ENCODE peak calls at places on chromosome 1, in four cellular contexts. O, X, E and W are unnamed samples. For H3K27me3, the result is how much of the 10 kb centered on the place peaks cover.

GRCh38 chr1:54577612-54578011 is 29.6 kb downstream of the ACOT11 start:
- DNase-seq in O (no peak), X (peak), E (peak), W (no peak)

GRCh38 chr1:115830963-115831362 is 10.0 kb downstream of the NHLH2 start:
- DNase-seq in O (no peak), X (no peak), E (no peak), W (no peak)

GRCh38 chr1:34262023-34262422 is 85.3 kb downstream of the C1orf94 start:
- DNase-seq in O (no peak), X (no peak), E (no peak), W (no peak)

GRCh38 chr1:40921522-40921921 is 58.0 kb upstream of the CTPS1 start:
- DNase-seq in O (no peak), X (no peak), E (no peak), W (no peak)

GRCh38 chr1:79004916-79005315 is 1.6 kb downstream of the ADGRL4 start:
- DNase-seq in O (no peak), X (no peak), E (no peak), W (no peak)

GRCh38 chr1:16905112-16905855 is 9.5 kb downstream of the RNU1-2 start:
- DNase-seq in O (peak), X (peak), E (no peak), W (no peak)

GRCh38 chr1:25893072-25893604 is 13.1 kb downstream of the STMN1 start:
- DNase-seq in O (no peak), X (no peak), E (no peak), W (no peak)

GRCh38 chr1:209513226-209513625 is 70.3 kb upstream of the CAMK1G start:
- DNase-seq in O (peak), X (no peak), E (no peak), W (no peak)

GRCh38 chr1:5509664-5510452 is 482.4 kb downstream of the NPHP4 start:
- DNase-seq in O (peak), X (peak), E (peak), W (peak)

GRCh38 chr1:198649598-198650338 is 10.9 kb downstream of the PTPRC start:
- DNase-seq in O (no peak), X (no peak), E (no peak), W (no peak)

GRCh38 chr1:111140680-111140967 is 601 bp downstream of the CEPT1 start:
- DNase-seq in O (peak), X (no peak), E (no peak), W (no peak)

GRCh38 chr1:35615440-35615839 is 25.9 kb downstream of the PSMB2 start:
- DNase-seq in O (no peak), X (no peak), E (no peak), W (no peak)

GRCh38 chr1:118791094-118791691 is 196.9 kb downstream of the TBX15 start:
- DNase-seq in O (no peak), X (no peak), E (no peak), W (no peak)

GRCh38 chr1:221045842-221046831 is 166.9 kb downstream of the HLX start:
- DNase-seq in O (peak), X (no peak), E (no peak), W (no peak)

GRCh38 chr1:76830373-76830772 is 36.9 kb upstream of the ST6GALNAC5 start:
- DNase-seq in O (peak), X (no peak), E (no peak), W (no peak)

GRCh38 chr1:112637257-112638108 is 17.9 kb downstream of the CAPZA1 start:
- DNase-seq in O (no peak), X (no peak), E (no peak), W (no peak)

GRCh38 chr1:45008516-45008915 is 2.6 kb downstream of the HECTD3 start:
- DNase-seq in O (no peak), X (no peak), E (peak), W (no peak)

GRCh38 chr1:226797151-226797550 is 58.1 kb upstream of the ITPKB start:
- DNase-seq in O (no peak), X (no peak), E (no peak), W (no peak)

GRCh38 chr1:226788965-226789364 is 49.9 kb upstream of the ITPKB start:
- DNase-seq in O (no peak), X (no peak), E (no peak), W (no peak)

GRCh38 chr1:226790545-226791181 is 51.6 kb upstream of the ITPKB start:
- DNase-seq in O (no peak), X (no peak), E (no peak), W (no peak)

GRCh38 chr1:226792368-226792767 is 53.3 kb upstream of the ITPKB start:
- DNase-seq in O (no peak), X (no peak), E (no peak), W (no peak)

GRCh38 chr1:226793620-226794276 is 54.7 kb upstream of the ITPKB start:
- DNase-seq in O (no peak), X (no peak), E (no peak), W (no peak)
- H3K27ac ChIP-seq in O (no peak), X (no peak), E (no peak), W (no peak)

GRCh38 chr1:22567994-22568393 is 4.7 kb downstream of the EPHA8 start:
- DNase-seq in O (no peak), X (no peak), E (no peak), W (no peak)
- H3K27me3 ChIP-seq in O (half or more), X (under half), E (under half), W (under half)

DNA sequence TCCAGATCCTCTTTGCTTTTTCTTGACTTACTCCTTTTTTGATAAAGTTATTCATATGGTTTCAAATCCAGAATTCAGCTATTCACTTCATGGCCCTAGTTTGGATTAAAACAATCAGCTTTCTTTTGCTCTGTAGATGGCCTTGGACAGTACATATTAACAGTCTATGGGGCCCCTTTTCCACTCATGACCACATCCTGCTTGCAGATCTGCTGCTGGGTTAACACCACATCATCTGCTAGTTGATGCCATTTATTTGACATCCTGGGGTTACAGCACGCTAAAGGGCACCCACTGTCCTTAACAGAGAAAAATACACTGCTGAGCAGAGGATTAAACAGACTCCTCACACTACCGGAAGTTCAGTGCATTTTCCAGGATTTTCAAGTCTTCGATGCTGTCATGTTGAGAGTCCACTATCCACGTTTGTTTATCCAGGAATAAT is 941 bp upstream of the IFI16 start:
- DNase-seq in O (peak), X (no peak), E (no peak), W (peak)
- H3K27ac ChIP-seq in O (no peak), X (peak), E (peak), W (peak)

GRCh38 chr1:18716785-18717678 is 86.4 kb downstream of the PAX7 start:
- DNase-seq in O (no peak), X (no peak), E (no peak), W (no peak)

GRCh38 chr1:18711561-18712253 is 81.1 kb downstream of the PAX7 start:
- DNase-seq in O (no peak), X (no peak), E (no peak), W (no peak)

GRCh38 chr1:18716112-18716784 is 85.6 kb downstream of the PAX7 start:
- DNase-seq in O (no peak), X (no peak), E (no peak), W (no peak)

GRCh38 chr1:18712254-18712605 is 81.6 kb downstream of the PAX7 start:
- DNase-seq in O (no peak), X (no peak), E (no peak), W (no peak)

DNA sequence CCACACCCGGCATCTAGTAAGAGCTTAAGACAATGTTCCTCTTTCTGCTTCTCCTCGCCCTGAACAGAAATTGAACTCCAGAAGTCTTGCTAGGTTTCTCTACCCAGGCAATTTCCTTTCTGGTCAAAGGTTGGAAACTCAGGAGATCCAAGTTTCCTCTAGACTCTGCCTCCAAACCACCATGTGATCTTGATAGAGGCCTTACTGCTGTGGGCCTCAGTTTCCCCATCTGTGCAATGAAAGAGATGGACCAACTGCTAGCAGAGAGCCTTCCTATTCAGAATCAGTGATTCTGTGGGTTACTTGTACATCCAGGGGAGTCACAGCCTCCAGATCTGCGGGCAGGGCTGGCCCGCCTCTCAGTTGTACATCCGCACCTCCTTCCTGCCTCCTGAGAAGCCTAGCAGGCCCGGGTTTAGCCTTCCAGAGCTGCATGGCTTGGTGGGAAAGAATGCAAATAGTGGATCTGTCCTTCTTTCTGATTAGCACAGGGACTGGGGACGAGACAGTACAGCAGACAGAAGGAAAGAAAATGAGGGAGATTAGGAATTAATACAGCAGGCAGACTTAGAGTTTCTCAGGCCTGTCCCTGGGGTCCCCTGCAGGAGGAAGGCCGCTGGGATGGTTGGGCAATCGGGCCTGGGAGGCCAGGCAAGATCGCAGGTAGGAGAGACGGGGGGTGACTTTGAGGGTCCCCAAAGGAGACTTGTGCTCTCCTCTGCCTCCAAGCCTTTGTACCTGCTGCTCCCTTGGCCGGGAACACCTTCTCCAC is 83.9 kb downstream of the PAX7 start:
- DNase-seq in O (no peak), X (no peak), E (no peak), W (no peak)
- H3K27me3 ChIP-seq in O (half or more), X (under half), E (half or more), W (under half)

GRCh38 chr1:109277434-109278204 is 5.3 kb downstream of the PSRC1 start:
- DNase-seq in O (peak), X (peak), E (peak), W (peak)
- H3K27ac ChIP-seq in O (peak), X (peak), E (peak), W (no peak)

GRCh38 chr1:204885790-204886189 is 15.1 kb downstream of the NFASC start:
- DNase-seq in O (no peak), X (no peak), E (no peak), W (no peak)
- H3K27me3 ChIP-seq in O (under half), X (under half), E (under half), W (under half)

GRCh38 chr1:182146286-182146685 is 84.8 kb upstream of the ZNF648 start:
- DNase-seq in O (no peak), X (no peak), E (no peak), W (no peak)
- H3K27ac ChIP-seq in O (no peak), X (peak), E (peak), W (no peak)

DNA sequence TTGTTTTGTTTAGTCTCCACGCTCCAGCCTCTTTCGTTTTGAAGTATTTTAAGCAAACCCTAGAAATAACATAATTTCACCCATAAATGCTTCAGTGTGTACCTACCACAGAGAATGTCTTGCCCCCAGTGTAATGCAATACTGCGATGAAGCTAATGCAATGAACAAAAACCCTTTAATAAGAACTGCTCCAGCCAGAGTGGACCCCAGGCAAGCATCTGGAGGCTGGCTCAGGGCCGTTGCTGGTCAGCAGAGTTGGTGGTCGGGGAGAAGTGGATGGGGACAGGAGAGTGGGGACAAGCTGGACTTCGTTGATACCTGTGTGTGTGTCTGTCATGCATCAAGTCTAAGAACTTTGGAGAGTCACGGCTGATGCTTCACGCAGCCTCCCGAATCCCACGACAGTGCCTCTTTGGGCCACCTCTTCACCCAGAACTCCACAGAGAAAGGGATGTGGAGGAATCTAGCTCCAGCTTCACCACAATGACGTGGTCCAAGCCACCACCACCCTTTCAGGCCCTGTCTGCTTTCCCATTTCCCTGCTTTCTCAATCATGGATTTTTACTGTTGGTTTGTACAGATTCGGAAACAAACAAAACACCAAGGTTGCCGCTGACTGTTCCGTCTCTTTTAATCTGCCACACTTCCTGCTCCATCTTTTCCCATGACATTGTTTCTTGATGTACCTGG is 108.6 kb upstream of the ERRFI1 start:
- DNase-seq in O (no peak), X (no peak), E (no peak), W (no peak)
- H3K27me3 ChIP-seq in O (half or more), X (under half), E (under half), W (under half)

GRCh38 chr1:3082571-3083516 is 13.8 kb downstream of the PRDM16 start:
- DNase-seq in O (no peak), X (no peak), E (no peak), W (no peak)
- H3K27ac ChIP-seq in O (no peak), X (no peak), E (no peak), W (no peak)